ENCODE peak calls at places on chromosomes 5 and 9, in five cellular contexts. One of them, this sample, is unnamed.
A peak's percentile ranks its signal among the peaks of the same experiment; 100 is the strongest.

GRCh38 chr5:139747583-139748504 is 47.8 kb upstream of the PSD2 start:
- DNase-seq in astrocyte of the spinal cord: peak; percentile 61
- DNase-seq in fibroblast of pulmonary artery: no peak
- DNase-seq in OCI-LY7: no peak
- DNase-seq in kidney epithelial cell: no peak
- DNase-seq in this sample: peak; percentile 45

GRCh38 chr5:90987711-90988110 is 395.4 kb downstream of the ARRDC3 start:
- DNase-seq in astrocyte of the spinal cord: no peak
- DNase-seq in fibroblast of pulmonary artery: no peak
- DNase-seq in OCI-LY7: no peak
- DNase-seq in kidney epithelial cell: no peak
- DNase-seq in this sample: no peak

GRCh38 chr5:93717162-93717561 is 24.2 kb downstream of the POU5F2 start:
- DNase-seq in astrocyte of the spinal cord: peak; percentile 71
- DNase-seq in fibroblast of pulmonary artery: peak; percentile 72
- DNase-seq in OCI-LY7: no peak
- DNase-seq in kidney epithelial cell: peak; percentile 72
- DNase-seq in this sample: peak; percentile 15

GRCh38 chr9:468766-469496 is 254.3 kb downstream of the DOCK8 start:
- DNase-seq in astrocyte of the spinal cord: no peak
- DNase-seq in fibroblast of pulmonary artery: no peak
- DNase-seq in OCI-LY7: peak; percentile 39
- DNase-seq in kidney epithelial cell: no peak
- DNase-seq in this sample: no peak

GRCh38 chr9:133374612-133375115 is 1.2 kb downstream of the SURF4 start:
- DNase-seq in astrocyte of the spinal cord: peak; percentile 67
- DNase-seq in fibroblast of pulmonary artery: peak; percentile 55
- DNase-seq in OCI-LY7: no peak
- DNase-seq in kidney epithelial cell: no peak
- DNase-seq in this sample: peak; percentile 69

GRCh38 chr5:58672521-58672920 is 89.6 kb downstream of the RAB3C start:
- DNase-seq in astrocyte of the spinal cord: no peak
- DNase-seq in fibroblast of pulmonary artery: no peak
- DNase-seq in OCI-LY7: no peak
- DNase-seq in kidney epithelial cell: no peak
- DNase-seq in this sample: no peak

GRCh38 chr5:72314571-72315172 is 5.4 kb downstream of the MRPS27 start:
- DNase-seq in astrocyte of the spinal cord: peak; percentile 81
- DNase-seq in fibroblast of pulmonary artery: peak; percentile 87
- DNase-seq in OCI-LY7: no peak
- DNase-seq in kidney epithelial cell: no peak
- DNase-seq in this sample: peak; percentile 46

GRCh38 chr9:125631391-125632085 is 75.5 kb downstream of the MAPKAP1 start:
- DNase-seq in astrocyte of the spinal cord: peak; percentile 67
- DNase-seq in fibroblast of pulmonary artery: peak; percentile 79
- DNase-seq in OCI-LY7: peak; percentile 39
- DNase-seq in kidney epithelial cell: no peak
- DNase-seq in this sample: peak; percentile 64

GRCh38 chr5:137695651-137696428 is 40.0 kb downstream of the KLHL3 start:
- DNase-seq in astrocyte of the spinal cord: no peak
- DNase-seq in fibroblast of pulmonary artery: no peak
- DNase-seq in OCI-LY7: no peak
- DNase-seq in kidney epithelial cell: no peak
- DNase-seq in this sample: no peak

GRCh38 chr5:55923177-55923872 is 71.4 kb downstream of the IL6ST start:
- DNase-seq in astrocyte of the spinal cord: no peak
- DNase-seq in fibroblast of pulmonary artery: peak; percentile 62
- DNase-seq in OCI-LY7: no peak
- DNase-seq in kidney epithelial cell: no peak
- DNase-seq in this sample: no peak

GRCh38 chr9:133256686-133257091 is 18.3 kb downstream of the ABO start:
- DNase-seq in astrocyte of the spinal cord: no peak
- DNase-seq in fibroblast of pulmonary artery: no peak
- DNase-seq in OCI-LY7: no peak
- DNase-seq in kidney epithelial cell: no peak
- DNase-seq in this sample: no peak

GRCh38 chr5:31113101-31113500 is 80.4 kb upstream of the CDH6 start:
- DNase-seq in astrocyte of the spinal cord: peak; percentile 85
- DNase-seq in fibroblast of pulmonary artery: peak; percentile 60
- DNase-seq in OCI-LY7: no peak
- DNase-seq in kidney epithelial cell: no peak
- DNase-seq in this sample: peak; percentile 65

GRCh38 chr5:100840769-100841168 is 62.3 kb downstream of the ST8SIA4 start:
- DNase-seq in astrocyte of the spinal cord: no peak
- DNase-seq in fibroblast of pulmonary artery: no peak
- DNase-seq in OCI-LY7: no peak
- DNase-seq in kidney epithelial cell: no peak
- DNase-seq in this sample: no peak

GRCh38 chr5:96509721-96510383 is 76.8 kb upstream of the PCSK1 start:
- DNase-seq in astrocyte of the spinal cord: peak; percentile 85
- DNase-seq in fibroblast of pulmonary artery: peak; percentile 93
- DNase-seq in OCI-LY7: no peak
- DNase-seq in kidney epithelial cell: peak; percentile 76
- DNase-seq in this sample: peak; percentile 97

DNA sequence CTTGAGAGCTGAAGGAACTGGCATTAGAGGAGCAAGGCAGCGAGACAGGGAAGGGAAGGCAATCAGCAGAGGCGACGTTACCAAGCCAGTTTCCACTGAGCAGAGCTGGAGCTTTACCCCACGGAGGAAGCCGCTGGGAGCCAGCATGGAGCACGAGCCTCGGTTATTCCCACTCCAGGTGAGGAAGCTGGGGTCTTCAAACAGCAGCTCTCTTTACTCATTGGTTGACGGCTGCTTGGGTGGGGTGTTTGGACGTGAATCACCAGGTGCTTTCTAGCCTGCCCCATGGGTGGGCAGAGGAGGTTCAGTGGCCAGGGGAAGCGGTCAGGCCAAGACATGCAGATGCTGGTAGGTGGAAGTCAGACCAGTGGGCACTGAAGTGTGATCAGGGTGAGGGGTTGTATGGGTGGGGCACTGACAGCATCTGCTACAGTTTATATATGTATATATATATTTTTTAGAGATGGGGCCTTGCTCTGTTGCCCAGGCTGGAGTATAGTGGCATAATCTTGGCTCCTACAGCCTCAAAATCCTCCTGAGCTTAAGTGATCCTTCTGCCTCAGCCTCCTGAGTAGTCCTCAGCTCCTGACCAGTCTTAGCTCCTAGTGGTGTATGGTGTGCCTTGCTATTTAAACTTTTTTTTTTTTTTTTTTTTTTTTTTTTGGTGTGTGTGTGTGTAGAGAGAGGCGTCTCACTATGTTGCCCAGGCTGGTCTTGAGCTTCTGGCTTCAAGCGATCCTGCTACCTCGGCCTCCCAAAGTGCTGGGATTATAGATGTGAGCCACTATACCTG is 12.4 kb downstream of the SNX30 start:
- DNase-seq in astrocyte of the spinal cord: no peak
- DNase-seq in fibroblast of pulmonary artery: no peak
- DNase-seq in OCI-LY7: no peak
- DNase-seq in kidney epithelial cell: no peak
- DNase-seq in this sample: no peak
- TF ChIP-seq CTCF in astrocyte of the spinal cord: no peak
- TF ChIP-seq CTCF in fibroblast of pulmonary artery: no peak
- TF ChIP-seq CTCF in OCI-LY7: no peak
- TF ChIP-seq CTCF in kidney epithelial cell: no peak
- TF ChIP-seq CTCF in this sample: no peak

DNA sequence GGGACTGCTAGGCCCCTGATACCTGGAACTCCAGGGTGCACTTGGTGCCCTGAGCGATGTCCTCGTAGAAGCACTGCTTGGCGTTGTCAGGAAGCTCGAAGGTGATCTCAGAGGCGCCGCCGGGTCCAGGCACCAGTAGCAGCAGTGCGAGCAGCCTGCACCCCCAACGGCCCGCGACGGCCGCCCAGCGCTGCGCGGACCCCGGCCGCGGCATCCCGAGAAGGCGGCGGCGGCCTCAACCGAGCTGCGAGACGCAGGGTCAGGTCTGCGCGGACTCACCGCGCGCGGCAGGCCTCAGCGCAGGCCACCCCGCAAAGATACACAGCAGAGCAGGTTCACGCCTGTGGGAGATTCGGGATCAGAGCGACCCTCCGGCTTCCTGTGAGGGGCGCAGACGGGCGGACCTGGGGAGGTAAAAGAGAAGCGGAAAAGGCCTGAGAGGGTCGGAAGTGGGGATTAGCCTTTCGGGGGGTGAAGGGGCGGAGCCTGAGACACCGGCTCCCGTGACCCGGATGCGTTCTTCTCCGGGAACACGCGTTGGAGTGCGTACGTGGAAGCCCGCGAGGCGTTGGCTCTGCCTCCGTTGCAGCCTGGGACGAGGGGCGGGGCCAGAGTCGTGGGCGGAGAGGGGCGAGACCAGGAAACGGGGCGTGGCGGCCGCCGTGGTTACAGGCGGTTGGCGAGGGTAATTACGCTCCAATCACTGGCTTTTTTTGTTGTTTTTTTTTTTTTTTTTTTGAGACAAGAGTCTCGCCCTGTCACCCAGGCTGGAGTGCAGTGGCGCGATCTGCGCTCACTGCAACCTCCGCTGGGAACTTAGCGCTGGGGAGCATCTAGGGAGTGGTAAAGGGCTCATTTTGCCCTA is at the start of gene TMED7:
- DNase-seq in astrocyte of the spinal cord: peak; percentile 99
- DNase-seq in fibroblast of pulmonary artery: peak; percentile 98
- DNase-seq in OCI-LY7: peak; percentile 98
- DNase-seq in kidney epithelial cell: peak; percentile 91
- DNase-seq in this sample: peak; percentile 97
- TF ChIP-seq CTCF in astrocyte of the spinal cord: no peak
- TF ChIP-seq CTCF in fibroblast of pulmonary artery: no peak
- TF ChIP-seq CTCF in OCI-LY7: peak; percentile 17
- TF ChIP-seq CTCF in kidney epithelial cell: no peak
- TF ChIP-seq CTCF in this sample: no peak

GRCh38 chr5:1005362-1005851 is 3.2 kb upstream of the NKD2 start:
- DNase-seq in astrocyte of the spinal cord: no peak
- DNase-seq in fibroblast of pulmonary artery: no peak
- DNase-seq in OCI-LY7: no peak
- DNase-seq in kidney epithelial cell: no peak
- DNase-seq in this sample: no peak

GRCh38 chr5:1006656-1007071 is 1.9 kb upstream of the NKD2 start:
- DNase-seq in astrocyte of the spinal cord: no peak
- DNase-seq in fibroblast of pulmonary artery: no peak
- DNase-seq in OCI-LY7: no peak
- DNase-seq in kidney epithelial cell: no peak
- DNase-seq in this sample: no peak

GRCh38 chr5:1005904-1006655 is 2.5 kb upstream of the NKD2 start:
- DNase-seq in astrocyte of the spinal cord: no peak
- DNase-seq in fibroblast of pulmonary artery: no peak
- DNase-seq in OCI-LY7: no peak
- DNase-seq in kidney epithelial cell: no peak
- DNase-seq in this sample: no peak

GRCh38 chr5:1007681-1008450 is 736 bp upstream of the NKD2 start:
- DNase-seq in astrocyte of the spinal cord: no peak
- DNase-seq in fibroblast of pulmonary artery: no peak
- DNase-seq in OCI-LY7: no peak
- DNase-seq in kidney epithelial cell: no peak
- DNase-seq in this sample: no peak

DNA sequence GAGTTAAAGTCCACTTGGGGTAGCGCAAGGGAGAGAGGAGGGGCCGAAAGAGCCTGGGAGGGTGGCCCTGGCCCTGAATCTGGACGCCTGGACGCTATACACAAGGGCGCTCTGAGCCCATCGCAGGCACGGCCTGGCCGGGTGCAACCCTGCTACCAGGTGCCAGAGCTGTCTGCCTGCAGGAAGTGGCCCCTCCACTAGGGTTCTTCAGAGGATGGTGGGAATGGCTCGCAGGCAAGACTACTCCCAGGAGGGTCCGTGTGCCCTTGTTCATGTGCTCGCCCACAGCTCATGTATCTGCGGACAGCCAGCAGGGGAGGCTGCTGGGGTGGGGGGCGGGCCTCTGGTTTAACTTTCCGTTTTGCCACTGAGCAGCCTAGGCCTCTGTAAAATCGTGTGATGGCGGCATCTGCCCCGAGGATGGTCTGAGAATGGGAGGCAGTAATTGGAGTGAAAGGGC is 1.4 kb upstream of the NKD2 start:
- DNase-seq in astrocyte of the spinal cord: no peak
- DNase-seq in fibroblast of pulmonary artery: no peak
- DNase-seq in OCI-LY7: no peak
- DNase-seq in kidney epithelial cell: no peak
- DNase-seq in this sample: no peak
- TF ChIP-seq CTCF in astrocyte of the spinal cord: no peak
- TF ChIP-seq CTCF in fibroblast of pulmonary artery: no peak
- TF ChIP-seq CTCF in OCI-LY7: no peak
- TF ChIP-seq CTCF in kidney epithelial cell: no peak
- TF ChIP-seq CTCF in this sample: no peak

GRCh38 chr9:89009049-89009840 is 18.0 kb downstream of the S1PR3 start:
- DNase-seq in astrocyte of the spinal cord: no peak
- DNase-seq in fibroblast of pulmonary artery: no peak
- DNase-seq in OCI-LY7: peak; percentile 8
- DNase-seq in kidney epithelial cell: no peak
- DNase-seq in this sample: no peak
- TF ChIP-seq CTCF in astrocyte of the spinal cord: peak; percentile 33
- TF ChIP-seq CTCF in fibroblast of pulmonary artery: peak; percentile 20
- TF ChIP-seq CTCF in OCI-LY7: peak; percentile 53
- TF ChIP-seq CTCF in kidney epithelial cell: no peak
- TF ChIP-seq CTCF in this sample: no peak

DNA sequence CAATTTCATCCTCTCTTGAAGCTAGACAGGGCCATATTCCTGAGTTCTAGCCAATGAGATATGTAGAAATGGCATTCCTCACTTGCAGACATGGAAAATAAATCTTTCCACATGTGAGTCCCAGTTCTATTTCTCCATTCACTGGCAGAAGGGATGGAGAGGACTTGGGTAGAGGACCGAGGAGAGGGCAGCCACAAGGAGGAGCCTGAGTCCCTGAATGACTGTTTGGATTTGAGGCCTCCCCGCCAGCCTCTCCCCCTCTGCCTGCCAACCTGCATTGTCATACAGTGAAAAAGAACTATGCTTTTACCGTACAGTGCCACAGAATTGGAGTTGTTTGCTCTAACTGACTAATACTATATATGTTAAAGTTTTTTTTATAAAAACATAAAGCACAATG is 583.0 kb upstream of the WWC1 start:
- DNase-seq in astrocyte of the spinal cord: no peak
- DNase-seq in fibroblast of pulmonary artery: no peak
- DNase-seq in OCI-LY7: no peak
- DNase-seq in kidney epithelial cell: no peak
- DNase-seq in this sample: peak; percentile 54
- TF ChIP-seq CTCF in astrocyte of the spinal cord: peak; percentile 7
- TF ChIP-seq CTCF in fibroblast of pulmonary artery: no peak
- TF ChIP-seq CTCF in OCI-LY7: no peak
- TF ChIP-seq CTCF in kidney epithelial cell: peak; percentile 3
- TF ChIP-seq CTCF in this sample: peak; percentile 21

DNA sequence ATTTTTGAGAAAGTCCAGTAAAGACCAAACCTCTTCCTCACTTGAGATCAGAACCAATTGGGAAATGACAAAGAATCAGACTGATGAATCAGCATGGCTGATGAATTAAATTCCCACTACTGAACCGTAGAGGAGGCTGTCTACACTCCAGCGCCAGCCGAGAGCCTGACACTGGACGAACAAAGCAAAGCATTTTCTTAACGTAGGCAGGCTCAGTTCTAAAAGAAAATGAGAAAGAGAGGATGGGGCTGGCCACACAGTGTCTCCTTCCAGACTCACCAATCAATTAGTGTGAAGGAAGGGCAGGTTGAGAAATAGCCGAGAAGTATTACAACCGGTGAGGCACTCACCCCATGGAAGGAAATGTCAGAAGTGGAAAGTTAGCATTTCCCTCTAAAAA is 49.4 kb downstream of the ITGA1 start:
- DNase-seq in astrocyte of the spinal cord: peak; percentile 65
- DNase-seq in fibroblast of pulmonary artery: peak; percentile 53
- DNase-seq in OCI-LY7: no peak
- DNase-seq in kidney epithelial cell: peak; percentile 39
- DNase-seq in this sample: no peak
- TF ChIP-seq CTCF in astrocyte of the spinal cord: peak; percentile 10
- TF ChIP-seq CTCF in fibroblast of pulmonary artery: peak; percentile 10
- TF ChIP-seq CTCF in OCI-LY7: no peak
- TF ChIP-seq CTCF in kidney epithelial cell: peak; percentile 42
- TF ChIP-seq CTCF in this sample: no peak

GRCh38 chr9:17837931-17838330 is 259.1 kb downstream of the SH3GL2 start:
- DNase-seq in astrocyte of the spinal cord: no peak
- DNase-seq in fibroblast of pulmonary artery: peak; percentile 20
- DNase-seq in OCI-LY7: no peak
- DNase-seq in kidney epithelial cell: no peak
- DNase-seq in this sample: no peak
- TF ChIP-seq CTCF in astrocyte of the spinal cord: no peak
- TF ChIP-seq CTCF in fibroblast of pulmonary artery: peak; percentile 14
- TF ChIP-seq CTCF in OCI-LY7: peak; percentile 24
- TF ChIP-seq CTCF in kidney epithelial cell: peak; percentile 6
- TF ChIP-seq CTCF in this sample: peak; percentile 21

This sample was measured in AG10803.